ENCODE peak calls at places on chromosome 14, in five cellular contexts. V, J, S, F and L are unnamed samples.

GRCh38 chr14:49880267-49881064 is 12.4 kb upstream of the ARF6 start:
- DNase-seq in F (no peak), J (no peak), S (no peak), V (no peak), L (no peak)

GRCh38 chr14:68791078-68791983 is 1.5 kb downstream of the ZFP36L1 start:
- DNase-seq in S (no peak), F (no peak), J (no peak), V (no peak), L (no peak)

GRCh38 chr14:39417014-39417413 is 15.2 kb downstream of the FBXO33 start:
- DNase-seq in F (no peak), S (no peak), J (no peak), V (no peak), L (no peak)

GRCh38 chr14:100193417-100194357 is 34.2 kb upstream of the DEGS2 start:
- DNase-seq in S (no peak), F (no peak), J (peak), V (peak), L (no peak)

GRCh38 chr14:103897075-103897947 is 30.9 kb upstream of the TDRD9 start:
- DNase-seq in F (no peak), V (peak), S (no peak), J (no peak), L (no peak)

GRCh38 chr14:75961662-75962061 is 20.1 kb downstream of the TGFB3 start:
- DNase-seq in J (no peak), V (no peak), F (no peak), S (no peak), L (no peak)

GRCh38 chr14:77045570-77045890 is 17.0 kb upstream of the IRF2BPL start:
- DNase-seq in J (no peak), F (no peak), V (no peak), S (no peak), L (no peak)

GRCh38 chr14:91186515-91187066 is 57.9 kb downstream of the GPR68 start:
- DNase-seq in V (no peak), J (no peak), F (no peak), S (no peak), L (no peak)

GRCh38 chr14:90759370-90760054 is 56.7 kb downstream of the TTC7B start:
- DNase-seq in J (no peak), V (no peak), S (no peak), F (no peak), L (no peak)

GRCh38 chr14:75232597-75232996 is 46.0 kb upstream of the FOS start:
- DNase-seq in J (no peak), F (no peak), V (no peak), S (peak), L (no peak)

GRCh38 chr14:54642950-54643695 is 76.2 kb downstream of the SAMD4A start:
- DNase-seq in F (no peak), J (no peak), S (no peak), V (no peak), L (peak)

GRCh38 chr14:90558041-90558982 is 161.5 kb downstream of the CALM1 start:
- DNase-seq in J (no peak), S (no peak), V (no peak), F (no peak), L (no peak)

GRCh38 chr14:23364604-23365352 is at the start of gene EFS:
- DNase-seq in F (no peak), J (peak), V (no peak), S (no peak), L (peak)

GRCh38 chr14:70641548-70642312 is at the start of gene TTC9:
- DNase-seq in V (no peak), S (no peak), F (no peak), J (no peak), L (peak)

GRCh38 chr14:55731881-55732498 is 152.0 kb downstream of the KTN1 start:
- DNase-seq in V (peak), J (no peak), S (peak), F (no peak), L (peak)

GRCh38 chr14:70654609-70655008 is 12.9 kb downstream of the TTC9 start:
- DNase-seq in F (no peak), S (no peak), V (no peak), J (no peak), L (no peak)

GRCh38 chr14:57871487-57872080 is 5.7 kb upstream of the SLC35F4 start:
- DNase-seq in V (peak), J (peak), F (no peak), S (no peak), L (peak)

GRCh38 chr14:102586420-102587119 is 5.9 kb upstream of the RCOR1 start:
- DNase-seq in J (no peak), F (no peak), V (no peak), S (no peak), L (no peak)

GRCh38 chr14:63178912-63179311 is 25.3 kb upstream of the RHOJ start:
- DNase-seq in S (no peak), J (no peak), V (no peak), F (no peak), L (no peak)

GRCh38 chr14:50816419-50817047 is 14.4 kb downstream of the NIN start:
- DNase-seq in J (no peak), V (no peak), S (no peak), F (no peak), L (no peak)

GRCh38 chr14:93830753-93831461 is 42.6 kb upstream of the PRIMA1 start:
- DNase-seq in S (no peak), F (no peak), V (no peak), J (no peak), L (no peak)

GRCh38 chr14:23245282-23245681 is 7.5 kb downstream of the RNF212B start:
- DNase-seq in F (no peak), V (no peak), J (no peak), S (no peak), L (no peak)

GRCh38 chr14:40221428-40221827 is 789.2 kb upstream of the FBXO33 start:
- DNase-seq in J (no peak), S (no peak), F (no peak), V (peak), L (no peak)

GRCh38 chr14:104821229-104821945 is 20.5 kb downstream of the ZBTB42 start:
- DNase-seq in S (no peak), V (no peak), J (no peak), F (no peak), L (no peak)

GRCh38 chr14:91317381-91318313 is 73.1 kb upstream of the GPR68 start:
- DNase-seq in J (no peak), V (no peak), S (peak), F (no peak), L (no peak)